ENCODE peak calls at places on chromosomes 6 and 20, in nine cellular contexts. Z is effector CD4-positive, alpha-beta T cell; O is GM12892; C is A549; V is ureter; T is mesendoderm; N is LNCaP clone FGC; X is HS-5; H is psoas muscle. D is an unnamed sample.

GRCh38 chr20:25320035-25320800 is 70.4 kb downstream of the ABHD12 start:
- DNase-seq in Z (no peak), O (no peak), C (no peak), V (peak), T (no peak), N (no peak), X (no peak), H (no peak), D (peak)

GRCh38 chr6:156869986-156870398 is 92.8 kb downstream of the ARID1B start:
- DNase-seq in Z (no peak), O (no peak), C (no peak), V (no peak), T (peak), N (no peak), X (no peak), H (no peak), D (no peak)

GRCh38 chr6:142902636-142903053 is 42.3 kb downstream of the HIVEP2 start:
- DNase-seq in Z (peak), O (no peak), C (no peak), V (peak), T (no peak), N (no peak), X (peak), H (no peak), D (no peak)

GRCh38 chr6:13989424-13990144 is 64.8 kb downstream of the RNF182 start:
- DNase-seq in Z (no peak), O (no peak), C (no peak), V (no peak), T (no peak), N (no peak), X (no peak), H (no peak), D (no peak)

GRCh38 chr6:37845026-37845911 is 25.7 kb downstream of the ZFAND3 start:
- DNase-seq in Z (no peak), O (no peak), C (no peak), V (no peak), T (no peak), N (peak), X (no peak), H (no peak), D (no peak)

GRCh38 chr6:36099872-36100483 is 30.3 kb upstream of the MAPK13 start:
- DNase-seq in Z (peak), O (no peak), C (no peak), V (no peak), T (no peak), N (no peak), X (no peak), H (no peak), D (no peak)

GRCh38 chr6:1987640-1988039 is 257.8 kb downstream of the GMDS start:
- DNase-seq in Z (no peak), O (no peak), C (no peak), V (no peak), T (no peak), N (no peak), X (peak), H (no peak), D (no peak)

GRCh38 chr20:497979-498378 is 35.6 kb upstream of the TBC1D20 start:
- DNase-seq in Z (no peak), O (no peak), C (no peak), V (no peak), T (no peak), N (no peak), X (no peak), H (no peak), D (no peak)

GRCh38 chr6:8857160-8857559 is 421.8 kb upstream of the SLC35B3 start:
- DNase-seq in Z (no peak), O (no peak), C (no peak), V (no peak), T (no peak), N (no peak), X (no peak), H (no peak), D (no peak)

GRCh38 chr6:42084889-42085288 is 34.6 kb downstream of the TAF8 start:
- DNase-seq in Z (no peak), O (no peak), C (peak), V (no peak), T (no peak), N (no peak), X (no peak), H (no peak), D (no peak)

GRCh38 chr6:25660512-25660911 is 8.5 kb downstream of the SCGN start:
- DNase-seq in Z (no peak), O (no peak), C (peak), V (no peak), T (peak), N (no peak), X (peak), H (no peak), D (no peak)

GRCh38 chr6:38722727-38723334 is 7.7 kb downstream of the DNAH8 start:
- DNase-seq in Z (no peak), O (no peak), C (no peak), V (no peak), T (no peak), N (no peak), X (no peak), H (no peak), D (no peak)

GRCh38 chr6:113847435-113847834 is 9.7 kb upstream of the MARCKS start:
- DNase-seq in Z (no peak), O (no peak), C (no peak), V (no peak), T (no peak), N (no peak), X (no peak), H (no peak), D (no peak)

GRCh38 chr20:19440660-19441527 is 228.5 kb downstream of the SLC24A3 start:
- DNase-seq in Z (no peak), O (no peak), C (no peak), V (no peak), T (no peak), N (no peak), X (no peak), H (no peak), D (no peak)

GRCh38 chr6:158207452-158207788 is 39.3 kb downstream of the GTF2H5 start:
- DNase-seq in Z (no peak), O (peak), C (no peak), V (no peak), T (no peak), N (no peak), X (peak), H (no peak), D (no peak)

GRCh38 chr20:44725852-44726251 is 10.7 kb downstream of the CCN5 start:
- DNase-seq in Z (no peak), O (no peak), C (no peak), V (no peak), T (no peak), N (no peak), X (no peak), H (no peak), D (no peak)

GRCh38 chr6:40362859-40363258 is 224.3 kb downstream of the LRFN2 start:
- DNase-seq in Z (no peak), O (no peak), C (no peak), V (no peak), T (no peak), N (no peak), X (no peak), H (no peak), D (no peak)

GRCh38 chr20:10876558-10876957 is 202.8 kb upstream of the JAG1 start:
- DNase-seq in Z (no peak), O (no peak), C (no peak), V (no peak), T (no peak), N (no peak), X (no peak), H (no peak), D (no peak)

GRCh38 chr6:63677282-63677681 is 41.7 kb downstream of the PHF3 start:
- DNase-seq in Z (no peak), O (no peak), C (no peak), V (no peak), T (no peak), N (no peak), X (no peak), H (no peak), D (no peak)

GRCh38 chr20:62238569-62239277 is 402 bp downstream of the OSBPL2 start:
- DNase-seq in Z (no peak), O (no peak), C (no peak), V (peak), T (no peak), N (no peak), X (no peak), H (no peak), D (no peak)

GRCh38 chr6:162195441-162195840 is 532.1 kb downstream of the PRKN start:
- DNase-seq in Z (no peak), O (no peak), C (no peak), V (no peak), T (no peak), N (no peak), X (no peak), H (no peak), D (no peak)

GRCh38 chr6:85078071-85078470 is 313.7 kb upstream of the TBX18 start:
- DNase-seq in Z (no peak), O (no peak), C (peak), V (no peak), T (peak), N (no peak), X (peak), H (no peak), D (no peak)

GRCh38 chr6:34247481-34248197 is 1.2 kb downstream of the SMIM29 start:
- DNase-seq in Z (no peak), O (no peak), C (no peak), V (peak), T (peak), N (no peak), X (no peak), H (no peak), D (no peak)

GRCh38 chr6:133892444-133893323 is 3.8 kb downstream of the TCF21 start:
- DNase-seq in Z (no peak), O (no peak), C (no peak), V (no peak), T (peak), N (no peak), X (no peak), H (no peak), D (peak)

GRCh38 chr20:46752639-46753235 is 43.3 kb downstream of the SLC2A10 start:
- DNase-seq in Z (peak), O (peak), C (peak), V (peak), T (peak), N (peak), X (peak), H (peak), D (peak)

GRCh38 chr20:7772376-7772775 is 167.9 kb downstream of the HAO1 start:
- DNase-seq in Z (no peak), O (no peak), C (no peak), V (no peak), T (no peak), N (peak), X (no peak), H (no peak), D (no peak)

GRCh38 chr6:168451805-168452204 is 10.8 kb downstream of the SMOC2 start:
- DNase-seq in Z (no peak), O (no peak), C (no peak), V (no peak), T (peak), N (no peak), X (no peak), H (no peak), D (peak)

GRCh38 chr20:41287327-41287726 is 30.2 kb downstream of the ZHX3 start:
- DNase-seq in Z (no peak), O (no peak), C (no peak), V (no peak), T (no peak), N (no peak), X (peak), H (no peak), D (no peak)

GRCh38 chr6:21648475-21649050 is 55.0 kb downstream of the SOX4 start:
- DNase-seq in Z (no peak), O (no peak), C (no peak), V (no peak), T (peak), N (no peak), X (no peak), H (no peak), D (no peak)

GRCh38 chr20:51400051-51400926 is 142.2 kb downstream of the NFATC2 start:
- DNase-seq in Z (peak), O (peak), C (no peak), V (no peak), T (no peak), N (no peak), X (no peak), H (no peak), D (no peak)

GRCh38 chr6:170024940-170025339 is 265.9 kb downstream of the DLL1 start:
- DNase-seq in Z (no peak), O (no peak), C (no peak), V (no peak), T (no peak), N (peak), X (no peak), H (no peak), D (no peak)

GRCh38 chr20:43658068-43658722 is 8.7 kb upstream of the MYBL2 start:
- DNase-seq in Z (no peak), O (no peak), C (peak), V (no peak), T (no peak), N (no peak), X (peak), H (no peak), D (no peak)

GRCh38 chr20:46572790-46573189 is 22.3 kb upstream of the OCSTAMP start:
- DNase-seq in Z (no peak), O (no peak), C (no peak), V (no peak), T (no peak), N (no peak), X (no peak), H (no peak), D (no peak)

GRCh38 chr20:44961868-44962267 is 1.7 kb upstream of the TOMM34 start:
- DNase-seq in Z (no peak), O (no peak), C (no peak), V (no peak), T (peak), N (no peak), X (peak), H (no peak), D (no peak)

GRCh38 chr20:62728028-62728780 is 19.6 kb downstream of the NTSR1 start:
- DNase-seq in Z (no peak), O (no peak), C (no peak), V (no peak), T (no peak), N (no peak), X (no peak), H (peak), D (no peak)

GRCh38 chr6:5749016-5749665 is 257.6 kb downstream of the NRN1 start:
- DNase-seq in Z (no peak), O (no peak), C (no peak), V (no peak), T (no peak), N (no peak), X (no peak), H (no peak), D (no peak)

GRCh38 chr6:37807656-37808055 is 11.9 kb upstream of the ZFAND3 start:
- DNase-seq in Z (no peak), O (no peak), C (no peak), V (no peak), T (no peak), N (no peak), X (no peak), H (peak), D (no peak)

GRCh38 chr20:12605751-12606150 is 403.0 kb upstream of the SPTLC3 start:
- DNase-seq in Z (no peak), O (no peak), C (no peak), V (no peak), T (no peak), N (no peak), X (no peak), H (no peak), D (no peak)

GRCh38 chr6:29818892-29819291 is 8.7 kb upstream of the HLA-G start:
- DNase-seq in Z (no peak), O (no peak), C (no peak), V (no peak), T (no peak), N (no peak), X (no peak), H (no peak), D (no peak)

GRCh38 chr20:57652865-57653545 is 32.8 kb upstream of the ZBP1 start:
- DNase-seq in Z (no peak), O (peak), C (peak), V (peak), T (no peak), N (no peak), X (no peak), H (peak), D (no peak)